ENCODE peak calls at places on chromosomes 4 and X, in eight cellular contexts. B is HFF-Myc; E is stimulated activated CD4-positive, alpha-beta T cell treated with anti-CD3 and anti-CD28 coated beads, TNF-alpha, amount 100 ng/mL, for 1 hour; D is ELR; G is WTC11; W is ELF-1; I is fibroblast of the aortic adventitia; J is CD4-positive, alpha-beta T cell. H is an unnamed sample.

GRCh38 chrX:125193921-125194320 is 125.8 kb upstream of the TEX13C start:
- DNase-seq in B (no peak), E (no peak), D (no peak), G (no peak), W (no peak), I (no peak), J (no peak), H (no peak)

GRCh38 chr4:120293341-120293740 is 226.7 kb upstream of the MAD2L1 start:
- DNase-seq in B (no peak), E (no peak), D (no peak), G (no peak), W (no peak), I (peak; percentile 84), J (no peak), H (no peak)

GRCh38 chr4:8316251-8316771 is 46.8 kb downstream of the HTRA3 start:
- DNase-seq in B (no peak), E (no peak), D (no peak), G (no peak), W (no peak), I (no peak), J (no peak), H (no peak)

GRCh38 chr4:182238355-182238931 is 4.8 kb upstream of the TENM3 start:
- DNase-seq in B (no peak), E (no peak), D (peak; percentile 46), G (no peak), W (peak; percentile 88), I (no peak), J (no peak), H (no peak)

GRCh38 chrX:116272328-116272727 is 101.8 kb downstream of the AGTR2 start:
- DNase-seq in B (peak; percentile 31), E (no peak), D (peak; percentile 93), G (no peak), W (peak; percentile 8), I (peak; percentile 89), J (no peak), H (no peak)

GRCh38 chr4:9924750-9925149 is 96.5 kb downstream of the SLC2A9 start:
- DNase-seq in B (no peak), E (no peak), D (peak; percentile 2), G (no peak), W (no peak), I (no peak), J (no peak), H (no peak)

GRCh38 chrX:49291615-49292337 is 11.7 kb upstream of the GAGE10 start:
- DNase-seq in B (peak; percentile 15), E (no peak), D (peak; percentile 62), G (peak; percentile 78), W (peak; percentile 91), I (peak; percentile 56), J (peak; percentile 63), H (no peak)

GRCh38 chr4:8402181-8402597 is 38.3 kb downstream of the ACOX3 start:
- DNase-seq in B (no peak), E (no peak), D (no peak), G (no peak), W (no peak), I (no peak), J (no peak), H (no peak)